ENCODE peak calls at places on chromosomes 3 and 15, in nine cellular contexts. B is H9, Z is B cell, K is MCF 10A, I is dorsolateral prefrontal cortex, M is GM12865, J is fibroblast of mammary gland, O is AG10803, Y is fibroblast of the aortic adventitia. L is an unnamed sample.
A peak's percentile ranks its signal among the peaks of the same experiment; 100 is the strongest.

GRCh38 chr3:144821583-144821982 is 850.0 kb downstream of the DIPK2A start:
- DNase-seq in J (peak; percentile 85), K (no peak), O (peak; percentile 68), B (no peak), Y (no peak), M (no peak), Z (no peak), I (no peak), L (no peak)

GRCh38 chr15:64004582-64004981 is 41.7 kb downstream of the DAPK2 start:
- DNase-seq in Z (no peak), J (peak; percentile 68), Y (peak; percentile 10), I (no peak), K (peak; percentile 98), O (no peak), M (no peak), B (no peak), L (no peak)

GRCh38 chr15:66876731-66877545 is 174.9 kb downstream of the SMAD6 start:
- DNase-seq in Y (no peak), J (no peak), M (no peak), Z (no peak), B (no peak), O (no peak), I (no peak), K (no peak), L (no peak)

GRCh38 chr15:68431792-68432401 is at the start of gene ITGA11:
- DNase-seq in K (peak; percentile 70), Z (no peak), B (peak; percentile 83), M (peak; percentile 21), Y (peak; percentile 54), I (no peak), O (peak; percentile 79), J (no peak), L (peak; percentile 6)

GRCh38 chr3:122415762-122416654 is at the start of gene WDR5B:
- DNase-seq in M (peak; percentile 99), Y (peak; percentile 98), J (peak; percentile 96), I (peak; percentile 97), O (peak; percentile 96), Z (peak; percentile 82), K (peak; percentile 98), B (peak; percentile 97), L (peak; percentile 99)

GRCh38 chr15:77841376-77841775 is 208.7 kb upstream of the LINGO1 start:
- DNase-seq in B (no peak), J (no peak), Y (no peak), O (no peak), K (no peak), M (no peak), Z (no peak), I (peak; percentile 12), L (no peak)

GRCh38 chr3:101387351-101387750 is 67.0 kb upstream of the IMPG2 start:
- DNase-seq in Y (no peak), J (no peak), K (no peak), M (no peak), I (no peak), Z (no peak), B (no peak), O (no peak), L (no peak)

GRCh38 chr3:108806316-108806715 is 16.3 kb upstream of the TRAT1 start:
- DNase-seq in I (no peak), M (peak; percentile 67), O (no peak), Z (no peak), B (no peak), Y (no peak), K (no peak), J (no peak), L (peak; percentile 49)

GRCh38 chr3:117865338-117865737 is 1155.8 kb downstream of the TUSC7 start:
- DNase-seq in J (no peak), Y (no peak), K (no peak), M (no peak), B (no peak), O (no peak), Z (no peak), I (no peak), L (no peak)

GRCh38 chr15:70045045-70045444 is 52.7 kb downstream of the TLE3 start:
- DNase-seq in K (peak; percentile 51), B (no peak), Z (no peak), Y (peak; percentile 52), O (peak; percentile 38), J (peak; percentile 91), I (no peak), M (no peak), L (no peak)

GRCh38 chr3:171620825-171621434 is 160.7 kb upstream of the TNIK start:
- DNase-seq in O (no peak), Y (peak; percentile 44), J (peak; percentile 21), I (no peak), K (no peak), B (no peak), Z (no peak), M (no peak), L (no peak)

GRCh38 chr15:63405159-63405558 is 23.5 kb upstream of the CA12 start:
- DNase-seq in Y (no peak), O (no peak), Z (no peak), J (no peak), B (no peak), K (no peak), I (no peak), M (no peak), L (peak; percentile 28)

GRCh38 chr15:70160803-70161565 is 63.3 kb upstream of the TLE3 start:
- DNase-seq in J (no peak), M (no peak), I (no peak), O (no peak), K (no peak), Z (no peak), Y (no peak), B (no peak), L (no peak)

GRCh38 chr3:69252631-69253030 is 130.2 kb upstream of the LMOD3 start:
- DNase-seq in J (no peak), I (no peak), K (no peak), Z (no peak), Y (no peak), B (no peak), M (no peak), O (no peak), L (no peak)

GRCh38 chr3:156676467-156677119 is 2.2 kb downstream of the TIPARP start:
- DNase-seq in Y (peak; percentile 64), M (no peak), J (peak; percentile 57), B (no peak), I (no peak), O (peak; percentile 55), Z (no peak), K (peak; percentile 67), L (no peak)

DNA sequence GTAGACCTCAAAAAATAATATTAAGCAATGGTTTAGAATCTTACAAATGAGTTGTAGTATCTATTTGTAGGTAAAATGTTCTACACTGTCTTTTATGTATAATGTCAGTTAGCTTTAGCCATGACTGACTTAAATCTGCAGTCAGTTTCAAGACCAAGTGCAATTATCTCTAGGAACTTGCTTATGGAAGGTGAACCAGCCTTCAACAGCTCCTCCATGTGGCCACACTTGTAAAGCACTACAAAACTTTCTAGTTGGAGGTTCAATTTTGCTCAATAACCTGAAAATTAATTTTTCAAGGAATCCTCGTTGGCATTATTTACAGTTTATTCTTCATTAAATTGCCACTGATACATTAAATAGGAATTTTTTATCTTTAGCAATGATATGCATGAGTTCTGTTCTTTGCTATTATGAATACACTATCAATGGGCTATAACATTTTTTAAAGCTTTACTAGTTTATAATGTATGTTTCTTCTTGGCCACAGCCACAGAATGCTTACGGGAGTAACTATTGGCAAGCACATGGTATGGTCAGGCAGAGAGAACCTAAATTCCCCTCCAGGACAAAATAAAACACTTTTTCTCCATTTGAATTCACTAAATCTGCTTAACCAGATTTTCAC is 315.3 kb upstream of the UBE2E2 start:
- DNase-seq in M (peak; percentile 46), I (no peak), K (peak; percentile 56), Y (peak; percentile 25), O (peak; percentile 38), B (no peak), J (peak; percentile 56), Z (no peak), L (peak; percentile 27)
- TF ChIP-seq CTCF in M (peak; percentile 49), I (peak; percentile 61), K (peak; percentile 79), Y (peak; percentile 48), O (peak; percentile 70), B (peak; percentile 82), J (peak; percentile 71), Z (peak; percentile 45), L (peak; percentile 34)

GRCh38 chr3:9362731-9363530 is at the start of gene THUMPD3:
- DNase-seq in Z (peak; percentile 76), O (peak; percentile 88), J (peak; percentile 83), M (peak; percentile 96), B (peak; percentile 94), I (peak; percentile 95), K (peak; percentile 89), Y (peak; percentile 87), L (peak; percentile 95)
- TF ChIP-seq CTCF in Z (no peak), O (peak; percentile 2), J (no peak), M (no peak), B (no peak), I (no peak), K (no peak), Y (no peak), L (no peak)

GRCh38 chr3:115019900-115020299 is 127.2 kb downstream of the ZBTB20 start:
- DNase-seq in B (no peak), Z (no peak), I (no peak), O (no peak), J (no peak), Y (no peak), M (peak; percentile 9), K (no peak), L (no peak)

GRCh38 chr3:115021061-115021460 is 126.0 kb downstream of the ZBTB20 start:
- DNase-seq in O (no peak), Z (no peak), B (no peak), I (no peak), M (no peak), K (no peak), J (no peak), Y (no peak), L (no peak)

GRCh38 chr3:115022214-115022613 is 124.9 kb downstream of the ZBTB20 start:
- DNase-seq in K (peak; percentile 1), B (no peak), J (no peak), Z (no peak), O (no peak), I (no peak), M (no peak), Y (peak; percentile 10), L (no peak)

GRCh38 chr3:115022835-115023398 is 124.2 kb downstream of the ZBTB20 start:
- DNase-seq in M (no peak), J (no peak), B (no peak), Z (no peak), K (peak; percentile 2), O (no peak), I (no peak), Y (no peak), L (no peak)

DNA sequence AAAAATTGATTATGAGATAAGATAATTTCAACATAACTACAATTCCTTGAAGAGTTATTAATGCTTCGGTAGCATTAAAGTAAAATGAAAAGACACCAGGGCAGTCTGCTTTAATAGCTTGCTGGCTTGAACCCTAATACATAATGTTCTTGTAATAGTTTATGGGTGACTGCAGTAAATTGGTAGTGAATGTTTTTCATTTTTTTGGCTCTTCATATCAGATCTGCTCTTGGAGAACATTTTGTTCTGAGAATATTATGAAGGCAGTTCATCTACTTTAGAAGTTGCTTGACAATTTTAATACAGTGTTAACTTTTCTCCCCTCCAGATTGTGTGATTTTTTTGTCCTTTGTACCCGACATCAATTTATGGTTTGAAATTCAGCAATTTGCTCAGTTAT is 128.4 kb downstream of the ZBTB20 start:
- DNase-seq in K (no peak), Y (no peak), J (no peak), O (no peak), I (no peak), B (no peak), M (no peak), Z (no peak), L (no peak)
- TF ChIP-seq CTCF in K (no peak), Y (no peak), J (no peak), O (no peak), I (no peak), B (no peak), M (no peak), Z (no peak), L (no peak)

GRCh38 chr3:42601898-42602581 is 1.6 kb downstream of the NKTR start:
- DNase-seq in I (no peak), Z (no peak), K (peak; percentile 45), Y (no peak), O (no peak), J (peak; percentile 41), M (peak; percentile 52), B (no peak), L (peak; percentile 26)
- TF ChIP-seq CTCF in I (no peak), Z (peak; percentile 25), K (peak; percentile 18), Y (no peak), O (peak; percentile 16), J (peak; percentile 38), M (no peak), B (peak; percentile 44), L (peak; percentile 17)

L was measured in activated CD8-positive, alpha-beta T cell treated with anti-CD3 and anti-CD28 coated beads for 36 hours.